ENCODE peak calls at places on chromosomes 11 and 22, in ten cellular contexts. C, K, U, O, Q, D, B, M, N and A are unnamed samples.
A peak's percentile ranks its signal among the peaks of the same experiment; 100 is the strongest.

GRCh38 chr22:38699784-38700183 is 959 bp downstream of the JOSD1 start:
- DNase-seq in C (no peak), K (no peak), U (no peak), O (peak; percentile 66), Q (no peak), D (no peak), B (no peak), M (peak; percentile 62), N (no peak), A (peak; percentile 62)

GRCh38 chr22:26744892-26745808 is 87.8 kb downstream of the MIAT start:
- DNase-seq in C (no peak), K (no peak), U (no peak), O (peak; percentile 29), Q (no peak), D (no peak), B (no peak), M (no peak), N (no peak), A (no peak)

GRCh38 chr11:285021-285893 is 3.7 kb upstream of the PGGHG start:
- DNase-seq in C (no peak), K (peak; percentile 9), U (peak; percentile 49), O (no peak), Q (peak; percentile 48), D (peak; percentile 16), B (no peak), M (no peak), N (no peak), A (no peak)

GRCh38 chr11:41201156-41201555 is 258.3 kb downstream of the LRRC4C start:
- DNase-seq in C (peak; percentile 3), K (no peak), U (no peak), O (peak; percentile 3), Q (no peak), D (no peak), B (no peak), M (peak; percentile 0), N (no peak), A (peak; percentile 5)

GRCh38 chr11:66068154-66068821 is 1.8 kb upstream of the PACS1 start:
- DNase-seq in C (peak; percentile 52), K (peak; percentile 74), U (peak; percentile 93), O (peak; percentile 80), Q (peak; percentile 80), D (peak; percentile 78), B (peak; percentile 77), M (peak; percentile 68), N (peak; percentile 73), A (peak; percentile 83)

GRCh38 chr11:130834886-130835285 is 81.4 kb downstream of the SNX19 start:
- DNase-seq in C (no peak), K (no peak), U (no peak), O (no peak), Q (no peak), D (no peak), B (no peak), M (no peak), N (no peak), A (no peak)

GRCh38 chr11:67262731-67263675 is 3.3 kb upstream of the GRK2 start:
- DNase-seq in C (no peak), K (peak; percentile 85), U (peak; percentile 95), O (peak; percentile 84), Q (peak; percentile 88), D (peak; percentile 70), B (peak; percentile 98), M (peak; percentile 76), N (peak; percentile 67), A (peak; percentile 88)

GRCh38 chr11:68330700-68331337 is 18.4 kb downstream of the LRP5 start:
- DNase-seq in C (no peak), K (no peak), U (no peak), O (no peak), Q (no peak), D (no peak), B (no peak), M (no peak), N (peak; percentile 53), A (no peak)

GRCh38 chr11:113764522-113764921 is 9.0 kb downstream of the ZW10 start:
- DNase-seq in C (no peak), K (no peak), U (no peak), O (no peak), Q (no peak), D (no peak), B (no peak), M (no peak), N (no peak), A (no peak)
- H3K4me3 ChIP-seq in C (no peak overlapping the region), K (no peak overlapping the region), U (no peak overlapping the region), O (no peak overlapping the region), Q (no peak overlapping the region), D (no peak overlapping the region), B (no peak overlapping the region), M (no peak overlapping the region), N (no peak overlapping the region), A (no peak overlapping the region)

GRCh38 chr22:35549338-35549737 is 8.7 kb downstream of the RASD2 start:
- DNase-seq in C (no peak), K (no peak), U (no peak), O (peak; percentile 41), Q (no peak), D (no peak), B (no peak), M (no peak), N (no peak), A (no peak)

GRCh38 chr22:35548762-35549106 is 8.1 kb downstream of the RASD2 start:
- DNase-seq in C (no peak), K (no peak), U (no peak), O (no peak), Q (no peak), D (no peak), B (no peak), M (no peak), N (no peak), A (no peak)

GRCh38 chr22:35546886-35547285 is 6.3 kb downstream of the RASD2 start:
- DNase-seq in C (no peak), K (no peak), U (no peak), O (no peak), Q (no peak), D (no peak), B (no peak), M (no peak), N (no peak), A (no peak)

GRCh38 chr22:35544810-35545209 is 4.2 kb downstream of the RASD2 start:
- DNase-seq in C (no peak), K (no peak), U (no peak), O (no peak), Q (no peak), D (no peak), B (no peak), M (no peak), N (no peak), A (no peak)

DNA sequence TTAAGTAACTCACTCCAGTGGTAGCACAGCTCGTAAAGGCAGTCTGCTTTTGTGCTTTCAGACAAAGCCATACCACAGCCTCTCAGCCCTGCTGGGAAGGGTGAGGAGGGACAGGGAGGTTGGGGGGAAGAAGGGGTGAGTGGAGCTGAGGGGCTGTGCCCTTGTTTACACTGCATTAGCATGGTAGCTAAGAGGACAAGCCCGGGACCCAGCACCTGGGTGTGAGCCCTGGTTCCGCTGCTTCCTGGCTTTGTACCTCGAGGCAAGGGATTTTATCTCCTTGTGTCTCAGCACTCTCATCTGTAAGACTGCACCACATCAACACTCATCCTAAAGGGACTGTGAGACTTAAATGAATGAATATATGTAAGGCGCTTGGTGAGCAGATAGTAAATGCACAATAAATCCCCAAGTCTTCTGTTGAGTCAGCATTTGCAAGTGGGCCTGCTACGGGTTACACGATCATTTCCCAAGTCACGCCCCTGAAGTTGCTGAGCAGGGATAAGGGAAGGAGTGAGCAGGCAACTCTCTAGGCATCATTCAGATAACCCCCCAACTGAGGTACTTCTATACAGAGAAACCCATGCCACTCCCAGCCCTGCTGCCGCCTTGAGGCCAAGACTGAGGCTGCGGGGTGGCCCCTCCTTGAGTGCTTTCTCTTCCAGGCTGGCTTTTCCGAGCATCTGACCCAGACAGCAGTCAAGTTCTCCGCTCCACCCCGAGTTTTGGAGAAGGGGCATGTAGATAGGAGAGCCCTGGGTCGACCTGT is 7.5 kb downstream of the RASD2 start:
- DNase-seq in C (no peak), K (no peak), U (no peak), O (peak; percentile 12), Q (no peak), D (no peak), B (no peak), M (no peak), N (no peak), A (no peak)
- TF ChIP-seq CTCF in C (no peak), K (no peak), U (no peak), O (no peak), Q (no peak), D (no peak), B (no peak), M (peak; percentile 17), N (peak; percentile 37), A (peak; percentile 20)

GRCh38 chr11:134331565-134332188 is at the start of gene GLB1L2:
- DNase-seq in C (no peak), K (peak; percentile 83), U (peak; percentile 92), O (peak; percentile 43), Q (peak; percentile 87), D (peak; percentile 74), B (peak; percentile 43), M (no peak), N (peak; percentile 36), A (peak; percentile 67)
- H3K4me3 ChIP-seq in C (peak within 1 kb of the TSS; percentile 43), K (peak within 1 kb of the TSS; percentile 56), U (peak within 1 kb of the TSS; percentile 28), O (peak within 1 kb of the TSS; percentile 16), Q (peak within 1 kb of the TSS; percentile 54), D (peak within 1 kb of the TSS; percentile 76), B (peak within 1 kb of the TSS; percentile 48), M (peak within 1 kb of the TSS; percentile 18), N (peak within 1 kb of the TSS; percentile 3), A (peak within 1 kb of the TSS; percentile 26)

GRCh38 chr22:22798716-22799115 is 88.9 kb upstream of the IGLL5 start:
- DNase-seq in C (no peak), K (no peak), U (no peak), O (no peak), Q (no peak), D (no peak), B (no peak), M (no peak), N (no peak), A (no peak)

GRCh38 chr22:22799561-22799960 is 88.1 kb upstream of the IGLL5 start:
- DNase-seq in C (no peak), K (no peak), U (peak; percentile 80), O (no peak), Q (no peak), D (no peak), B (no peak), M (no peak), N (no peak), A (no peak)

GRCh38 chr22:22803285-22803853 is 84.2 kb upstream of the IGLL5 start:
- DNase-seq in C (no peak), K (no peak), U (no peak), O (no peak), Q (no peak), D (no peak), B (no peak), M (no peak), N (no peak), A (no peak)

GRCh38 chr22:22800716-22801115 is 86.9 kb upstream of the IGLL5 start:
- DNase-seq in C (no peak), K (no peak), U (no peak), O (no peak), Q (no peak), D (no peak), B (no peak), M (peak; percentile 4), N (no peak), A (peak; percentile 5)

DNA sequence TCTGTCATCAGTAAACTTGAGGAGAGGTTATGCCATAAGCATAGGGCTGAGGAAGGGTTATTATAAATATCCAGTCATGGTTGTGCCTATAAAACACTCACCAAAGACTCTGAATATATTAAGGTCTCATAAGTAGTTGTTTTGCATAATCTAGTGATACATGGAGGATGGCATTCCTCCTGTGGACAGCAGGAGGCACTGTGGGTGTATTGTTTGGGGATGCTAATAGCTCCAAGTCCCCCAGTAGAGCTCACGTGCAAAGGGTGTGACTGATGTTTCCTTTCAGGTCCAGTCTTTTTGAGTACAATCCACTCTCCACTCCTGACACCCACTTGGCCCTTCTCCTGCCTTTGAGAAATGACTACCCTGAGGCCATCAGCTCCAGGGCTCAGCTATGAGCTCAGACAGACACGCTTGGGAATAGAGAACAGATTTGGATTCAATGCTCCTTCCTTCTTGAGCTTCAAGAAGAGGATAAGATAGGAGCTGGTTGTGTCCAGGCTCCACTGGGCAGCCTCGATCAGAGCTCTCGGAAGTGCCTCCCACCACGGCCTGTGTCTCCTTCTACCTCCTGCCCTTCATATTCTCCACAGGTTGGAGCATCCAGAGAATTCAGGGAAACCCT is 85.2 kb upstream of the IGLL5 start:
- DNase-seq in C (no peak), K (no peak), U (no peak), O (no peak), Q (no peak), D (peak; percentile 55), B (no peak), M (no peak), N (no peak), A (no peak)
- TF ChIP-seq CTCF in C (peak; percentile 19), K (no peak), U (no peak), O (peak; percentile 33), Q (peak; percentile 22), D (peak; percentile 80), B (no peak), M (peak; percentile 13), N (no peak), A (no peak)